ENCODE peak calls at places on chromosomes 16 and 17, in six cellular contexts. Y, E, Q, F, U and Z are unnamed samples.

GRCh38 chr17:60390881-60391418 is 983 bp downstream of the USP32 start:
- DNase-seq in Y (peak; percentile 64), E (no peak), Q (peak; percentile 30), F (peak; percentile 66), U (no peak), Z (no peak)

GRCh38 chr17:63698381-63698885 is 1.5 kb downstream of the LIMD2 start:
- DNase-seq in Y (no peak), E (no peak), Q (peak; percentile 30), F (peak; percentile 85), U (no peak), Z (no peak)

GRCh38 chr17:3827124-3827773 is 18.8 kb downstream of the NCBP3 start:
- DNase-seq in Y (no peak), E (peak; percentile 50), Q (peak; percentile 65), F (peak; percentile 81), U (no peak), Z (no peak)

GRCh38 chr16:26645629-26646028 is 421.1 kb upstream of the C16orf82 start:
- DNase-seq in Y (no peak), E (no peak), Q (no peak), F (no peak), U (no peak), Z (no peak)

GRCh38 chr16:3645504-3646347 is 8.8 kb upstream of the DNASE1 start:
- DNase-seq in Y (no peak), E (no peak), Q (peak; percentile 17), F (peak; percentile 86), U (no peak), Z (peak; percentile 73)

GRCh38 chr17:57243171-57243622 is 13.1 kb upstream of the MSI2 start:
- DNase-seq in Y (peak; percentile 80), E (peak; percentile 60), Q (peak; percentile 73), F (peak; percentile 77), U (no peak), Z (no peak)

GRCh38 chr17:20223808-20224328 is 214.7 kb downstream of the SPECC1 start:
- DNase-seq in Y (no peak), E (no peak), Q (no peak), F (no peak), U (no peak), Z (no peak)

GRCh38 chr16:67892899-67893790 is at the start of gene PSKH1:
- DNase-seq in Y (peak; percentile 99), E (peak; percentile 90), Q (peak; percentile 98), F (peak; percentile 100), U (peak; percentile 88), Z (peak; percentile 98)

GRCh38 chr17:79047923-79048825 is 24.2 kb downstream of the C1QTNF1 start:
- DNase-seq in Y (peak; percentile 67), E (no peak), Q (peak; percentile 39), F (peak; percentile 75), U (no peak), Z (peak; percentile 86)

GRCh38 chr16:82329504-82330192 is 159.6 kb upstream of the MPHOSPH6 start:
- DNase-seq in Y (no peak), E (no peak), Q (peak; percentile 82), F (no peak), U (no peak), Z (no peak)

GRCh38 chr17:394718-395095 is 42.1 kb upstream of the RPH3AL start:
- DNase-seq in Y (no peak), E (no peak), Q (no peak), F (peak; percentile 80), U (no peak), Z (peak; percentile 51)

GRCh38 chr17:2057130-2057713 is 2.3 kb downstream of the HIC1 start:
- DNase-seq in Y (no peak), E (no peak), Q (no peak), F (peak; percentile 87), U (no peak), Z (no peak)

GRCh38 chr17:1398900-1399299 is 1.1 kb downstream of the YWHAE start:
- DNase-seq in Y (no peak), E (no peak), Q (no peak), F (peak; percentile 53), U (no peak), Z (peak; percentile 21)

GRCh38 chr16:72091217-72091616 is 2.2 kb downstream of the TXNL4B start:
- DNase-seq in Y (no peak), E (no peak), Q (no peak), F (peak; percentile 19), U (no peak), Z (no peak)

GRCh38 chr17:1713878-1714487 is 3.8 kb upstream of the TLCD2 start:
- DNase-seq in Y (peak; percentile 62), E (no peak), Q (peak; percentile 54), F (peak; percentile 73), U (no peak), Z (no peak)

GRCh38 chr16:85982563-85982939 is 83.6 kb downstream of the IRF8 start:
- DNase-seq in Y (peak; percentile 66), E (no peak), Q (no peak), F (peak; percentile 53), U (no peak), Z (no peak)

GRCh38 chr16:27628216-27628945 is 78.4 kb downstream of the KATNIP start:
- DNase-seq in Y (no peak), E (no peak), Q (no peak), F (no peak), U (no peak), Z (no peak)

GRCh38 chr17:32903774-32904673 is 23.9 kb upstream of the TMEM98 start:
- DNase-seq in Y (no peak), E (no peak), Q (no peak), F (no peak), U (no peak), Z (no peak)

GRCh38 chr16:56115817-56116576 is 75.3 kb upstream of the GNAO1 start:
- DNase-seq in Y (no peak), E (no peak), Q (no peak), F (no peak), U (no peak), Z (no peak)

DNA sequence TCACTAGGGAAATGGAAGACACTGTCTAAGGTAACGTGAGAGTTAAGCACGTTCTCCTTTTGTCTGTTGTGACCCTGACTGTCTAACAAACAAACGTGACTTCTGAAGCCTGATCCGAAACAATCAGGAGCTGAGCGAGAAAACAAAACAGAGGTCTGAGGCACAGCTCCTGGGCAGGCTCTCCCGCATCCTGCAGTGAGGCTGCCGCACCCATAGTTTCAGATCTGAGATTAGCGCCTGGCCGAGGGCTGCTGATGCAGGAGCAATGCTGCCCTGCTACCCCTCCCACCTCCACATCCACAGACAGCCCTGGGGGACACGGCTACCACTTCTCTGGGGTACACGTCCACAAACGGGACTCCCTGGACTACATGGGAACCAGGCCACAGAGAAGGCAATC is 46.7 kb downstream of the RNF157 start:
- DNase-seq in Y (no peak), E (no peak), Q (no peak), F (no peak), U (no peak), Z (no peak)
- TF ChIP-seq CTCF in Y (no peak), E (no peak), Q (no peak), F (no peak), U (no peak), Z (no peak)

DNA sequence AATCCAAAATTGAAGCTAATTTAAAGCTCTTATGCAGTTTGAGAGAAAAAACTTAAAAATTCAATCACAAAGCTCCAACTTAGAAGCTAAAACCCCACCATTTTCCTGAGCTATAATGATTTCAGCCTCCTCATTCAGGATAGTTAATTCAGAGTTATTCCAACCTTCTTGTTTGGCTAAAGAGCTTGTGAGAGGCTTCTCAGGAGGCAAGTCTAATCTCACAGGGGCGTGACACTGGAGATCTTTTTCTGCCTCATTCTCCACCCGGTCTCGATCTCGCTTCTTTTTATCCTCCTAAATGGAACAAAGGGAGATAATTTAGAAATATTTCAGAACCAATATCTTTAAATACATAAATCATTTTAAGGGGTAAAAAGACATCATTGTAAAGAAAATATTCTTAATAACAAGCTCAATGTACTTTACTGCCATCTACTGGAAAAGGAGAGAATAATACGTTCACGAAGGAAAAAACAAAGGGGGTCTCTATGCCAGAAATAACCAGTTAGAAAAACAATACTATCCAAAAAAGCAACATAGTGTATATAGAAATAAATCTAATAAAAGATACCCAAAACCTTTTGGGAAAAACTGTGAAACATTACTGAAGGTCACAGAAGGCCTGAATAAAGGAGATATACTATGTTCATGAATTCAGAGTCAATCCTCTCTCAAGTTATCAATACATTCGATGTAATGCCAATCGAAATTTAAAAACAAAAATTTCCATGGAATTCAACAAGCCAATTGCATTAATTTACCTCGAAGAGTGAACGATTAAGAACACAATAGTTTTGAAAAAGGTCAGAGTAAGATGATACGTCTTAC is 13.9 kb downstream of the BRD7 start:
- DNase-seq in Y (no peak), E (no peak), Q (no peak), F (no peak), U (no peak), Z (no peak)
- TF ChIP-seq CTCF in Y (peak; percentile 61), E (peak; percentile 94), Q (peak; percentile 40), F (peak; percentile 66), U (peak; percentile 52), Z (peak; percentile 95)

DNA sequence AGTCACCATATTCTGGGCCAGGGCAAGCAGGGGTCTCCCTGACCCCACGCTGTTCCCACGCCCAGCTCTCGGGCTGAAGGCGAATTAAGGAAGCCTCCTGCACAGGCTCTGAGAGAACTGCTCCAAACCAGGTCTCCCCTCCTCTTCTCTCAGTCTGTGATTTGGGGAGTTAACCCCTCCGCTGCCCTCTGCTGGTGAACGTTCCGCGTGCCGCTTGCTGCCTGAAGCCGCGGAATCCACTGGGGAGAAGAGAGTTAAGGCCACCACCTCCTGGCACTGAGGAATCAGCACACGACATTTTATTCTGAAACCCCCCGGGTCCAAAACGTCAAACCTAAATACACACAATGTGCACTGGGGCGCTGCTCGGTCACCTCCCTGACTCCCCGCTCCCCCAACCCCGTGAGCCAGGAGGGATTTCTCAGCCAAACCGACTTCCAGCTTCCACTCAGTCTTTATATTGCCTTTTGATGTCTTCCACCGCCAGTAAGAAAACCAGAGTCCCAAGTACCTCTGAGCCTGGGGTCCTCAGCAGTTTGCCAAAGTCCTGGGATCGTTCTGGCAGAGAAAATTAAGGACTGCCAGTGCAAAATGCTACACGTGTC is 54.4 kb upstream of the RCVRN start:
- DNase-seq in Y (no peak), E (no peak), Q (no peak), F (peak; percentile 63), U (no peak), Z (no peak)
- TF ChIP-seq CTCF in Y (peak; percentile 11), E (no peak), Q (no peak), F (peak; percentile 41), U (no peak), Z (peak; percentile 83)

DNA sequence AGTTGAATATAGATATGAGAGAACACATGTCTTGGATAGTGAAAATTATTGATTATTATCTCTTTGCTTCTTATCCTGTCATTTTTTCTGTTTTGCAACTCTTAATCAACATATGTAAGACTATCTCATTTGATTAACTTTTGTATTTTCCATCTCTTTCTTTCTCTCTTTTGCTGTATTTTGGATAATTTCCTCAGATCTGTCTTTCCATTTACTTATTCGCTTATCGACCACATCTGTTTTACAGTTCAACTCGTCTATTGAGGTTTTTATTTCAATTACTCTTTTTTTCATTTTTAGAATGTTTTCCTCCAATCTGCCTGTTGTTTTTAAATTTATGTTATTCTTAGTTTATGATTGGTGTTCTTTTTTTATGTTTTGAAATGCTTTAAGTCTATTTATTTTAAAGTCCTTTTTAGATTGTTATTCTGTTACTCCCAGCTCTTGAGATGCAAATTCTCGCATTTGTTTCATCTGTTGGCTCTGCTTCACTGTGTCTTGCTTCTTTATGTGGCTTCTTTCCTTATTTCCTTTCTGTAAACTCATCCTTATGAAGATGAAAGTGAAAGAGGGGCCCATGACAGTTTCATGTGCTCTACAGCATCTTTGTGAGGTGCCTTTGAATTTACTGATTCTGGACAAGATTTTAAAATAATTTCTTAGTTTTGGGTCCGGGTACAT is 87.8 kb upstream of the IRX5 start:
- DNase-seq in Y (no peak), E (no peak), Q (no peak), F (no peak), U (no peak), Z (no peak)
- TF ChIP-seq CTCF in Y (no peak), E (no peak), Q (no peak), F (no peak), U (no peak), Z (no peak)

GRCh38 chr17:40035162-40035559 is 19.0 kb downstream of the MED24 start:
- DNase-seq in Y (no peak), E (no peak), Q (no peak), F (peak; percentile 89), U (no peak), Z (no peak)
- TF ChIP-seq CTCF in Y (peak; percentile 26), E (no peak), Q (peak; percentile 11), F (peak; percentile 75), U (no peak), Z (peak; percentile 80)